ENCODE peak calls at places on chromosomes 1 and 21, in ten cellular contexts. One of them, this sample, is unnamed.
A peak's percentile ranks its signal among the peaks of the same experiment; 100 is the strongest.

GRCh38 chr1:234970731-234971476 is 157.7 kb downstream of the TOMM20 start:
- DNase-seq in ovary: peak; percentile 90
- DNase-seq in endodermal cell: peak; percentile 84
- DNase-seq in bronchial epithelial cell: peak; percentile 73
- DNase-seq in GM23338: peak; percentile 88
- DNase-seq in lower lobe of right lung: peak; percentile 66
- DNase-seq in body of pancreas: peak; percentile 75
- DNase-seq in esophagus squamous epithelium: no peak
- DNase-seq in fibroblast of lung: peak; percentile 99
- DNase-seq in right atrium auricular region: peak; percentile 88
- DNase-seq in this sample: peak; percentile 80

GRCh38 chr1:164635784-164636729 is 77.1 kb downstream of the PBX1 start:
- DNase-seq in lower lobe of right lung: no peak
- DNase-seq in GM23338: no peak
- DNase-seq in ovary: no peak
- DNase-seq in fibroblast of lung: peak; percentile 35
- DNase-seq in endodermal cell: no peak
- DNase-seq in right atrium auricular region: no peak
- DNase-seq in bronchial epithelial cell: no peak
- DNase-seq in esophagus squamous epithelium: no peak
- DNase-seq in body of pancreas: peak; percentile 85
- DNase-seq in this sample: no peak

GRCh38 chr1:7988576-7988975 is 27.1 kb downstream of the PARK7 start:
- DNase-seq in GM23338: no peak
- DNase-seq in fibroblast of lung: no peak
- DNase-seq in endodermal cell: no peak
- DNase-seq in lower lobe of right lung: no peak
- DNase-seq in right atrium auricular region: no peak
- DNase-seq in body of pancreas: no peak
- DNase-seq in ovary: no peak
- DNase-seq in bronchial epithelial cell: peak; percentile 65
- DNase-seq in esophagus squamous epithelium: no peak
- DNase-seq in this sample: no peak

GRCh38 chr1:42860339-42861013 is 14.1 kb downstream of the ZNF691 start:
- DNase-seq in GM23338: peak; percentile 28
- DNase-seq in lower lobe of right lung: no peak
- DNase-seq in body of pancreas: no peak
- DNase-seq in right atrium auricular region: no peak
- DNase-seq in esophagus squamous epithelium: no peak
- DNase-seq in ovary: no peak
- DNase-seq in fibroblast of lung: no peak
- DNase-seq in bronchial epithelial cell: peak; percentile 11
- DNase-seq in endodermal cell: peak; percentile 82
- DNase-seq in this sample: no peak

GRCh38 chr1:164701221-164701761 is 142.3 kb downstream of the PBX1 start:
- DNase-seq in esophagus squamous epithelium: no peak
- DNase-seq in endodermal cell: no peak
- DNase-seq in GM23338: no peak
- DNase-seq in body of pancreas: no peak
- DNase-seq in fibroblast of lung: no peak
- DNase-seq in ovary: no peak
- DNase-seq in lower lobe of right lung: no peak
- DNase-seq in bronchial epithelial cell: peak; percentile 58
- DNase-seq in right atrium auricular region: no peak
- DNase-seq in this sample: no peak

GRCh38 chr1:220906561-220907334 is 27.5 kb downstream of the HLX start:
- DNase-seq in GM23338: no peak
- DNase-seq in fibroblast of lung: no peak
- DNase-seq in body of pancreas: no peak
- DNase-seq in endodermal cell: no peak
- DNase-seq in right atrium auricular region: no peak
- DNase-seq in lower lobe of right lung: no peak
- DNase-seq in esophagus squamous epithelium: no peak
- DNase-seq in ovary: no peak
- DNase-seq in bronchial epithelial cell: peak; percentile 56
- DNase-seq in this sample: no peak

GRCh38 chr21:16554522-16554921 is 824.7 kb downstream of the USP25 start:
- DNase-seq in endodermal cell: no peak
- DNase-seq in esophagus squamous epithelium: no peak
- DNase-seq in right atrium auricular region: no peak
- DNase-seq in body of pancreas: no peak
- DNase-seq in fibroblast of lung: no peak
- DNase-seq in ovary: no peak
- DNase-seq in GM23338: no peak
- DNase-seq in lower lobe of right lung: no peak
- DNase-seq in bronchial epithelial cell: no peak
- DNase-seq in this sample: peak; percentile 15

GRCh38 chr1:119771016-119771415 is 2.3 kb upstream of the HMGCS2 start:
- DNase-seq in fibroblast of lung: no peak
- DNase-seq in endodermal cell: peak; percentile 66
- DNase-seq in bronchial epithelial cell: no peak
- DNase-seq in ovary: no peak
- DNase-seq in lower lobe of right lung: no peak
- DNase-seq in esophagus squamous epithelium: no peak
- DNase-seq in GM23338: peak; percentile 52
- DNase-seq in right atrium auricular region: no peak
- DNase-seq in body of pancreas: peak; percentile 59
- DNase-seq in this sample: no peak

GRCh38 chr1:205456868-205457724 is 1.3 kb upstream of the BLACAT1 start:
- DNase-seq in GM23338: peak; percentile 90
- DNase-seq in right atrium auricular region: no peak
- DNase-seq in ovary: no peak
- DNase-seq in esophagus squamous epithelium: no peak
- DNase-seq in endodermal cell: peak; percentile 95
- DNase-seq in bronchial epithelial cell: no peak
- DNase-seq in body of pancreas: no peak
- DNase-seq in fibroblast of lung: no peak
- DNase-seq in lower lobe of right lung: no peak
- DNase-seq in this sample: no peak

GRCh38 chr1:194786027-194786426 is 1599.6 kb upstream of the B3GALT2 start:
- DNase-seq in bronchial epithelial cell: no peak
- DNase-seq in right atrium auricular region: no peak
- DNase-seq in fibroblast of lung: no peak
- DNase-seq in endodermal cell: no peak
- DNase-seq in esophagus squamous epithelium: no peak
- DNase-seq in lower lobe of right lung: no peak
- DNase-seq in GM23338: no peak
- DNase-seq in body of pancreas: no peak
- DNase-seq in ovary: no peak
- DNase-seq in this sample: no peak
- TF ChIP-seq CTCF in bronchial epithelial cell: no peak
- TF ChIP-seq CTCF in right atrium auricular region: no peak
- TF ChIP-seq CTCF in fibroblast of lung: no peak
- TF ChIP-seq CTCF in endodermal cell: no peak
- TF ChIP-seq CTCF in esophagus squamous epithelium: no peak
- TF ChIP-seq CTCF in lower lobe of right lung: no peak
- TF ChIP-seq CTCF in GM23338: no peak
- TF ChIP-seq CTCF in body of pancreas: no peak
- TF ChIP-seq CTCF in ovary: no peak
- TF ChIP-seq CTCF in this sample: no peak

GRCh38 chr1:214363386-214363785 is 82.4 kb downstream of the SMYD2 start:
- DNase-seq in lower lobe of right lung: no peak
- DNase-seq in right atrium auricular region: no peak
- DNase-seq in esophagus squamous epithelium: no peak
- DNase-seq in body of pancreas: no peak
- DNase-seq in ovary: no peak
- DNase-seq in bronchial epithelial cell: no peak
- DNase-seq in endodermal cell: no peak
- DNase-seq in GM23338: no peak
- DNase-seq in fibroblast of lung: no peak
- DNase-seq in this sample: no peak
- H3K36me3 ChIP-seq in lower lobe of right lung: peaks cover 39% of the 10 kb centered on the region
- H3K36me3 ChIP-seq in right atrium auricular region: no peaks in the 10 kb centered on the region
- H3K36me3 ChIP-seq in esophagus squamous epithelium: peaks cover 3% of the 10 kb centered on the region
- H3K36me3 ChIP-seq in body of pancreas: no peaks in the 10 kb centered on the region
- H3K36me3 ChIP-seq in ovary: no peaks in the 10 kb centered on the region
- H3K36me3 ChIP-seq in bronchial epithelial cell: peaks cover 39% of the 10 kb centered on the region
- H3K36me3 ChIP-seq in endodermal cell: peaks cover 73% of the 10 kb centered on the region
- H3K36me3 ChIP-seq in GM23338: peaks cover 3% of the 10 kb centered on the region
- H3K36me3 ChIP-seq in fibroblast of lung: peaks cover 21% of the 10 kb centered on the region
- H3K36me3 ChIP-seq in this sample: no peaks in the 10 kb centered on the region

DNA sequence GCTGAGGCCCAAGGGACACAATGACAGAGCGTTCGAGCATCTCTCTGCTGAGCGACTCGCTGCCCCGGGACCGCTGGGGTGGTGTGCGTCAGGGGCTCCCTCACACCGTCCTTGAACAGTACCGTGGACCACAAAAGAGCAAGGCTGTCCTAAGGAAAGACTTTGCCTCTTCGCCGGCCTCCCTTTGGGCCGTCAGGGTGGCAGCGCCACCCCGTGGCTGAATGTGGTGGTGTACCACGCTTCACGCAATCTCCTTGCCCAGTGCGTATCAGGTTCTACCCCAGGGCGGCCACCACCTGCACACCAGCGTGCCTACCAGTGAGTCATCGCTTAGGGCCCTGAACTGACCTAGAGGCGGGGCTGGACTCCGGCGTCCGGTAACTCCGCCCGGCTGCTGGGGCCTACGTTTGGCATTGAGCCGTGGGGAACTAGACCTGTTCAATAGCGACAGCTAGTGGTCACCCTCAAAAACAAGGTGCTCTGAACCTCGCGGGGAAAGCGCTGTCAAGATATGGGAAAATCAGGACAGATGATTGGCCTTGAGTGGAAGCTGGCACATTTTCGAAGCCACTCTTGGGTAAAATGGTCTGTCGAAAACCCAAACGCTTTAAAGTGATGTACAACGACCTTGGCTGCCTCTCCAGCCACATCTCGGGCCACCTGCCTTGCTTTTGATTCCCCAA is 8.1 kb upstream of the TRAF3IP3 start:
- DNase-seq in body of pancreas: peak; percentile 98
- DNase-seq in bronchial epithelial cell: peak; percentile 97
- DNase-seq in lower lobe of right lung: peak; percentile 94
- DNase-seq in ovary: peak; percentile 96
- DNase-seq in fibroblast of lung: peak; percentile 96
- DNase-seq in GM23338: peak; percentile 98
- DNase-seq in esophagus squamous epithelium: peak; percentile 63
- DNase-seq in right atrium auricular region: peak; percentile 95
- DNase-seq in endodermal cell: peak; percentile 99
- DNase-seq in this sample: peak; percentile 95
- TF ChIP-seq CTCF in body of pancreas: peak; percentile 96
- TF ChIP-seq CTCF in bronchial epithelial cell: peak; percentile 89
- TF ChIP-seq CTCF in lower lobe of right lung: peak; percentile 83
- TF ChIP-seq CTCF in ovary: peak; percentile 81
- TF ChIP-seq CTCF in fibroblast of lung: peak; percentile 82
- TF ChIP-seq CTCF in GM23338: peak; percentile 70
- TF ChIP-seq CTCF in esophagus squamous epithelium: peak; percentile 99
- TF ChIP-seq CTCF in right atrium auricular region: peak; percentile 95
- TF ChIP-seq CTCF in endodermal cell: peak; percentile 95
- TF ChIP-seq CTCF in this sample: peak; percentile 83

GRCh38 chr1:97433094-97433493 is 487.7 kb downstream of the DPYD start:
- DNase-seq in bronchial epithelial cell: no peak
- DNase-seq in fibroblast of lung: no peak
- DNase-seq in lower lobe of right lung: no peak
- DNase-seq in right atrium auricular region: no peak
- DNase-seq in body of pancreas: no peak
- DNase-seq in ovary: no peak
- DNase-seq in endodermal cell: no peak
- DNase-seq in esophagus squamous epithelium: no peak
- DNase-seq in GM23338: no peak
- DNase-seq in this sample: no peak

GRCh38 chr1:97433520-97434175 is 487.2 kb downstream of the DPYD start:
- DNase-seq in lower lobe of right lung: no peak
- DNase-seq in fibroblast of lung: peak; percentile 95
- DNase-seq in esophagus squamous epithelium: no peak
- DNase-seq in GM23338: no peak
- DNase-seq in endodermal cell: no peak
- DNase-seq in ovary: no peak
- DNase-seq in right atrium auricular region: no peak
- DNase-seq in bronchial epithelial cell: peak; percentile 75
- DNase-seq in body of pancreas: no peak
- DNase-seq in this sample: no peak
- H3K36me3 ChIP-seq in lower lobe of right lung: no peaks in the 10 kb centered on the region
- H3K36me3 ChIP-seq in fibroblast of lung: no peaks in the 10 kb centered on the region
- H3K36me3 ChIP-seq in esophagus squamous epithelium: no peaks in the 10 kb centered on the region
- H3K36me3 ChIP-seq in GM23338: no peaks in the 10 kb centered on the region
- H3K36me3 ChIP-seq in endodermal cell: no peaks in the 10 kb centered on the region
- H3K36me3 ChIP-seq in ovary: no peaks in the 10 kb centered on the region
- H3K36me3 ChIP-seq in right atrium auricular region: no peaks in the 10 kb centered on the region
- H3K36me3 ChIP-seq in bronchial epithelial cell: no peaks in the 10 kb centered on the region
- H3K36me3 ChIP-seq in body of pancreas: no peaks in the 10 kb centered on the region
- H3K36me3 ChIP-seq in this sample: no peaks in the 10 kb centered on the region

DNA sequence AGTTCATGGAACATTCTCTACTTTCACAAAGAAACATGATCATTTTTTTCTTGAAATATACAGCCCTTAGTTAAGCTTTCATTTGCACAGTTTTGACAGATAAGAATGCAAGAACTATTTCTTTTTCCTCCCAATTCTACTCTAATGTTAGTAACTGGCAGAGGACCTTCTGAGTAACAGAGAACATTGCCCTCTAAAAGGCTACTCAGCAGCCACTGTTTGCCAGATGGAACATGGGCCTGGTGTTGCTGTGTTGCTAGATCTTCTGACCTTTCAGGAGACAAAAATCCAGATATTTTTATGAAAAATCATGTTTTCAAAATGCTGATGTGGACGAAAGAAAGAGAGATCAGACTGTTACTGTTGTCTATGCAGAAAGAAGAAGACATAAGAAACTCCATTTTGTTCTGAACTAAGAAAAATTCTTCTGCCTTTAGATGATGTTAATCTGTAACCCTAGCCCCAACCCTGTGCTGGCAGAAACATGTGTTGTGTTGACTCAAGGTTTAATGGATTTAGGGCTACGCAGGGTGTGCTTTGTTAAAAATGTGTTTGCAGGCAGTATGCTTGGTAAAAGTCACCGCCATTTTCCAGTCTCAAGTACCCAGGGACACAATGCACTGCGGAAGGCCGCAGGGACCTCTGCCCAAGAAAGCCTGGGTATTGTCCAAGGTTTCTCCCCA is 2.9 kb upstream of the PRDX6 start:
- DNase-seq in body of pancreas: peak; percentile 21
- DNase-seq in lower lobe of right lung: no peak
- DNase-seq in fibroblast of lung: no peak
- DNase-seq in right atrium auricular region: no peak
- DNase-seq in esophagus squamous epithelium: no peak
- DNase-seq in bronchial epithelial cell: peak; percentile 21
- DNase-seq in GM23338: no peak
- DNase-seq in ovary: no peak
- DNase-seq in endodermal cell: no peak
- DNase-seq in this sample: peak; percentile 46
- TF ChIP-seq CTCF in body of pancreas: no peak
- TF ChIP-seq CTCF in lower lobe of right lung: no peak
- TF ChIP-seq CTCF in fibroblast of lung: no peak
- TF ChIP-seq CTCF in right atrium auricular region: no peak
- TF ChIP-seq CTCF in esophagus squamous epithelium: no peak
- TF ChIP-seq CTCF in bronchial epithelial cell: no peak
- TF ChIP-seq CTCF in GM23338: no peak
- TF ChIP-seq CTCF in ovary: no peak
- TF ChIP-seq CTCF in endodermal cell: no peak
- TF ChIP-seq CTCF in this sample: no peak

DNA sequence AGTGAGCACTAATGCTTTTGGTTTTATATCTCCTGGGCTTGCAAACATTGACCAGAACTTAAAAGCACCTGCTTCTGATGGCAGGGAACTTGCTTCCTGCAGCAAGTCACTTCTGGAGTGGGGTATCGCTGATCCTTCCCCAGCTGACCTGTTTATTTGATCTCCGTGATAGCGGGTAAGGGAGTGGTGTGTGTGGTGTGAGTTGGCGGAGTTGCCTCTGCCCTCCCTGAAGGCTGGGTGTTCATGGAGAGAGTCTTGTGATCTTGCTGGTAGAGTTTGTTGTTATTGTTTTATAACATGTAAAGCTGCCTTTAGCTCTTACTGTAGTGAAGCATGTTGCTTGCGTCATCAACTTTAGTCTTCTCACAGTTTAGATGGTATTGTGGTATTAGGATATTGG is 3.9 kb downstream of the MFN2 start:
- DNase-seq in endodermal cell: no peak
- DNase-seq in esophagus squamous epithelium: no peak
- DNase-seq in body of pancreas: no peak
- DNase-seq in right atrium auricular region: no peak
- DNase-seq in lower lobe of right lung: no peak
- DNase-seq in fibroblast of lung: no peak
- DNase-seq in bronchial epithelial cell: no peak
- DNase-seq in GM23338: no peak
- DNase-seq in ovary: no peak
- DNase-seq in this sample: no peak
- H3K36me3 ChIP-seq in endodermal cell: peaks cover 48% of the 10 kb centered on the region
- H3K36me3 ChIP-seq in esophagus squamous epithelium: peaks cover 33% of the 10 kb centered on the region
- H3K36me3 ChIP-seq in body of pancreas: no peaks in the 10 kb centered on the region
- H3K36me3 ChIP-seq in right atrium auricular region: peaks cover 71% of the 10 kb centered on the region
- H3K36me3 ChIP-seq in lower lobe of right lung: peaks cover 64% of the 10 kb centered on the region
- H3K36me3 ChIP-seq in fibroblast of lung: peaks cover 6% of the 10 kb centered on the region
- H3K36me3 ChIP-seq in bronchial epithelial cell: peaks cover 27% of the 10 kb centered on the region
- H3K36me3 ChIP-seq in GM23338: peaks cover 8% of the 10 kb centered on the region
- H3K36me3 ChIP-seq in ovary: no peaks in the 10 kb centered on the region
- H3K36me3 ChIP-seq in this sample: peaks cover 8% of the 10 kb centered on the region

This sample was measured in mucosa of descending colon.